ENCODE peak calls at places on chromosomes 12 and 14, in eight cellular contexts. M is IMR-90, A is heart left ventricle, T is A673, L is vagina, E is stomach, I is PC-3, D is hepatocyte. C is an unnamed sample.

GRCh38 chr14:24965934-24966593 is 83.9 kb downstream of the STXBP6 start:
- DNase-seq in M (peak; percentile 90), A (no peak), T (peak; percentile 7), L (no peak), E (peak; percentile 37), I (no peak), D (peak; percentile 81), C (peak; percentile 26)

GRCh38 chr14:104643306-104643705 is 38.7 kb upstream of the TMEM179 start:
- DNase-seq in M (no peak), A (no peak), T (no peak), L (no peak), E (no peak), I (no peak), D (no peak), C (no peak)

GRCh38 chr14:64060648-64061096 is 207.9 kb downstream of the SYNE2 start:
- DNase-seq in M (no peak), A (no peak), T (peak; percentile 9), L (no peak), E (no peak), I (peak; percentile 69), D (no peak), C (no peak)

GRCh38 chr12:96365604-96366230 is 34.5 kb downstream of the CDK17 start:
- DNase-seq in M (no peak), A (no peak), T (no peak), L (no peak), E (no peak), I (no peak), D (no peak), C (no peak)

GRCh38 chr14:69818760-69819191 is 21.7 kb upstream of the SLC10A1 start:
- DNase-seq in M (peak; percentile 60), A (no peak), T (peak; percentile 80), L (no peak), E (no peak), I (peak; percentile 95), D (peak; percentile 81), C (no peak)

GRCh38 chr14:31449971-31450610 is 7.2 kb downstream of the DTD2 start:
- DNase-seq in M (peak; percentile 41), A (no peak), T (peak; percentile 61), L (no peak), E (no peak), I (peak; percentile 83), D (peak; percentile 33), C (no peak)

GRCh38 chr12:12804432-12804886 is 8.7 kb upstream of the DDX47 start:
- DNase-seq in M (peak; percentile 95), A (no peak), T (no peak), L (no peak), E (no peak), I (peak; percentile 94), D (peak; percentile 35), C (no peak)

GRCh38 chr12:53750812-53751335 is 905 bp downstream of the CISTR start:
- DNase-seq in M (peak; percentile 19), A (no peak), T (peak; percentile 41), L (no peak), E (no peak), I (no peak), D (peak; percentile 39), C (peak; percentile 32)

GRCh38 chr12:131764738-131765137 is 53.8 kb downstream of the SFSWAP start:
- DNase-seq in M (no peak), A (no peak), T (no peak), L (no peak), E (no peak), I (no peak), D (no peak), C (no peak)

GRCh38 chr14:102748806-102749205 is 28.4 kb upstream of the TRAF3 start:
- DNase-seq in M (no peak), A (no peak), T (no peak), L (no peak), E (no peak), I (no peak), D (no peak), C (no peak)

GRCh38 chr12:89288959-89289358 is 63.3 kb downstream of the DUSP6 start:
- DNase-seq in M (no peak), A (no peak), T (no peak), L (no peak), E (no peak), I (no peak), D (no peak), C (no peak)

GRCh38 chr14:105737504-105738246 is 211.3 kb downstream of the TMEM121 start:
- DNase-seq in M (no peak), A (peak; percentile 44), T (no peak), L (no peak), E (no peak), I (no peak), D (no peak), C (no peak)

GRCh38 chr14:61277232-61277631 is 3.9 kb downstream of the TMEM30B start:
- DNase-seq in M (no peak), A (no peak), T (no peak), L (no peak), E (no peak), I (no peak), D (no peak), C (no peak)

GRCh38 chr14:104900639-104901512 is 23.8 kb upstream of the PLD4 start:
- DNase-seq in M (no peak), A (no peak), T (no peak), L (no peak), E (no peak), I (no peak), D (no peak), C (no peak)

GRCh38 chr12:79327465-79327864 is 363.3 kb downstream of the PAWR start:
- DNase-seq in M (no peak), A (no peak), T (peak; percentile 21), L (no peak), E (no peak), I (peak; percentile 45), D (no peak), C (no peak)
- H3K4me1 ChIP-seq in M (no peaks in the 10 kb centered on the region), A (no peaks in the 10 kb centered on the region), T (peaks cover 14% of the 10 kb centered on the region), L (no peaks in the 10 kb centered on the region), E (no peaks in the 10 kb centered on the region), I (peaks cover 12% of the 10 kb centered on the region), D (no peaks in the 10 kb centered on the region), C (no peaks in the 10 kb centered on the region)

DNA sequence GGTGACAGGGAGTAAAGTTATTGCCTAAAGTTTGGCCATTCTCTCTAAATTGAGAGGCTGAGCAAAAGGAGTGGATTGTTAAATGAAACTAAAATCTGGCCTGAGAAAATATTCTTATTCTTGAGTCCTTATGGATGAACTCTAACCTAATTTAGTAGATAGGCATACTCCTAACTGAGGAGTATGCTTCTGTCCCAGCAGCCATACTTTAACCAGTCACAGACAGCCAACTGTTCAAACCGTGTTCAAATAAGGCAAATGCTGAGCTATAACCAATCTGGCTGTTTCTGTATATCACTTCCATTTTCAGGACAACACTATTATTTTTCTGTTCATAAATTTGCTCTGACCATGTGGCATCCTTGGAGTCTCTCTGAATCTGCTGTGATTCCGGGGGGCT is 75.9 kb upstream of the RERGL start:
- DNase-seq in M (no peak), A (no peak), T (no peak), L (no peak), E (no peak), I (no peak), D (no peak), C (no peak)
- TF ChIP-seq CTCF in M (no peak), A (no peak), T (no peak), L (no peak), E (no peak), I (no peak), D (no peak), C (no peak)

GRCh38 chr14:73829526-73830431 is 21.9 kb upstream of the PTGR2 start:
- DNase-seq in M (peak; percentile 76), A (no peak), T (no peak), L (no peak), E (no peak), I (peak; percentile 65), D (peak; percentile 56), C (no peak)

GRCh38 chr14:73834258-73834620 is 17.4 kb upstream of the PTGR2 start:
- DNase-seq in M (no peak), A (no peak), T (no peak), L (no peak), E (no peak), I (no peak), D (no peak), C (no peak)

GRCh38 chr14:73833530-73834257 is 17.9 kb upstream of the PTGR2 start:
- DNase-seq in M (peak; percentile 44), A (no peak), T (no peak), L (no peak), E (no peak), I (no peak), D (peak; percentile 53), C (peak; percentile 27)

GRCh38 chr14:73833024-73833423 is 18.6 kb upstream of the PTGR2 start:
- DNase-seq in M (no peak), A (no peak), T (no peak), L (no peak), E (no peak), I (peak; percentile 50), D (no peak), C (no peak)
- H3K27ac ChIP-seq in M (no peak overlapping the region), A (no peak overlapping the region), T (no peak overlapping the region), L (peak overlapping the region; percentile 8), E (no peak overlapping the region), I (no peak overlapping the region), D (peak overlapping the region; percentile 83), C (peak overlapping the region; percentile 21)

GRCh38 chr12:124548854-124549378 is 18.5 kb downstream of the NCOR2 start:
- DNase-seq in M (peak; percentile 87), A (no peak), T (peak; percentile 58), L (no peak), E (peak; percentile 54), I (no peak), D (peak; percentile 81), C (no peak)

GRCh38 chr12:124550123-124551089 is 17.0 kb downstream of the NCOR2 start:
- DNase-seq in M (no peak), A (no peak), T (peak; percentile 74), L (no peak), E (no peak), I (peak; percentile 27), D (no peak), C (no peak)

GRCh38 chr12:124553862-124554428 is 13.5 kb downstream of the NCOR2 start:
- DNase-seq in M (no peak), A (no peak), T (no peak), L (no peak), E (no peak), I (no peak), D (no peak), C (no peak)

GRCh38 chr12:124549629-124550028 is 17.8 kb downstream of the NCOR2 start:
- DNase-seq in M (no peak), A (no peak), T (no peak), L (no peak), E (no peak), I (no peak), D (no peak), C (no peak)

DNA sequence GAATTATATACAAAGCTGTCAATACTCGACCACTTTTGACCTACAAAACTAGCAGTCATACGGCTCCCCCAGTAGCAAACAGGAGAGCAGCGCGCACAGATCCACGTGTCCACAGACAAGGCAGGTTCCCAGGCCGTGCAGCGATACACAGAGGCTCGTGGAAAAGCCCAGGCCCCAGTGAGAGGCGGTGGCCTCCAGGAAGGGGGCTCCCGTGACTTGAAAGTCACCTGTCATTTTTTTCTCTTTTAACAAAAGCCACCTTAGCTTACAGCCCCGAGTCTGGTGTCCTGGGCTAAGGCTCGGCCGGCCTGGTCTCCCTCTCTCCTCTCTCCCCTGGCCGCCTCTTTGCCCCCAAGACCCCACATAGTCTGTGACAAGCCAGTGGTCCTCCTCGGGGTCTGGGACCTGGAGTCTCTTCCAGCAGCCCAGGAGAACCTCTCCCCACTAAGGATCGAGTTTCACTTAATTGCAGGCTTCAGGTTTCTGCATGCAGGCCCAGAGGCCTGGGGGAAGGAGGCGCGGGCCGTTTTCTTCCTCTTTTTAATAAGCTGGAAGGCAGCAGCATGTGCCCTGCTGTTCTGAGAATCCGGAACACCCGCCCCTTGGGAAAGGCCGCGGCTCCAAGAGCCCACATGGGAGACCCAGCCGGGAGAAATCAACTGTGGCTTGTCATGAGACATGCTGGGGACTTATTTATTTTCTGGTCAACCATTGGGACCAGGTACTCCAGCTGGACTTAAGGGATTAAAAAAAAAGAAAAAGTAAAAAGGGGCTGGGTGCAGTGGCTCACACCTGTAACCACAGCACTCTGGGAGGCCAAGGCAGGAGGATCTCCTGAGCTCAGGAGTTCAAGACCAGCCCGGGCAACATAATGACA is 15.9 kb downstream of the NCOR2 start:
- DNase-seq in M (peak; percentile 33), A (peak; percentile 83), T (peak; percentile 94), L (no peak), E (peak; percentile 48), I (peak; percentile 23), D (peak; percentile 62), C (peak; percentile 68)
- H3K4me1 ChIP-seq in M (peaks cover 19% of the 10 kb centered on the region), A (peaks cover 90% of the 10 kb centered on the region), T (peaks cover 60% of the 10 kb centered on the region), L (peaks cover 83% of the 10 kb centered on the region), E (peaks cover 95% of the 10 kb centered on the region), I (peaks cover 25% of the 10 kb centered on the region), D (peaks cover 39% of the 10 kb centered on the region), C (peaks cover 83% of the 10 kb centered on the region)